ENCODE peak calls at places on chromosomes 6 and 20, in nine cellular contexts. One of them, this sample, is unnamed.

GRCh38 chr6:72955666-72956065 is 269.6 kb downstream of the KHDC1L start:
- DNase-seq in astrocyte of the spinal cord: no peak
- DNase-seq in stomach: no peak
- DNase-seq in AG09309: no peak
- DNase-seq in psoas muscle: no peak
- DNase-seq in HFF-Myc: no peak
- DNase-seq in foreskin fibroblast: no peak
- DNase-seq in fibroblast of mammary gland: no peak
- DNase-seq in heart left ventricle: no peak
- DNase-seq in this sample: no peak

GRCh38 chr6:159075506-159076100 is 30.8 kb upstream of the TAGAP start:
- DNase-seq in stomach: no peak
- DNase-seq in heart left ventricle: peak
- DNase-seq in HFF-Myc: no peak
- DNase-seq in foreskin fibroblast: no peak
- DNase-seq in fibroblast of mammary gland: peak
- DNase-seq in AG09309: no peak
- DNase-seq in psoas muscle: no peak
- DNase-seq in astrocyte of the spinal cord: peak
- DNase-seq in this sample: no peak

GRCh38 chr6:134602123-134602522 is 284.2 kb upstream of the SGK1 start:
- DNase-seq in foreskin fibroblast: no peak
- DNase-seq in psoas muscle: no peak
- DNase-seq in stomach: no peak
- DNase-seq in AG09309: no peak
- DNase-seq in heart left ventricle: no peak
- DNase-seq in fibroblast of mammary gland: no peak
- DNase-seq in astrocyte of the spinal cord: no peak
- DNase-seq in HFF-Myc: no peak
- DNase-seq in this sample: peak

GRCh38 chr6:30912746-30913520 is 1.1 kb upstream of the VARS2 start:
- DNase-seq in fibroblast of mammary gland: no peak
- DNase-seq in astrocyte of the spinal cord: no peak
- DNase-seq in stomach: no peak
- DNase-seq in heart left ventricle: no peak
- DNase-seq in AG09309: no peak
- DNase-seq in psoas muscle: no peak
- DNase-seq in foreskin fibroblast: no peak
- DNase-seq in HFF-Myc: no peak
- DNase-seq in this sample: no peak

GRCh38 chr20:15475483-15475882 is 1097.8 kb downstream of the KIF16B start:
- DNase-seq in foreskin fibroblast: peak
- DNase-seq in astrocyte of the spinal cord: no peak
- DNase-seq in stomach: peak
- DNase-seq in psoas muscle: peak
- DNase-seq in HFF-Myc: no peak
- DNase-seq in fibroblast of mammary gland: no peak
- DNase-seq in AG09309: no peak
- DNase-seq in heart left ventricle: peak
- DNase-seq in this sample: peak

GRCh38 chr20:32538526-32538918 is 46.6 kb downstream of the NOL4L start:
- DNase-seq in AG09309: no peak
- DNase-seq in foreskin fibroblast: peak
- DNase-seq in heart left ventricle: no peak
- DNase-seq in stomach: no peak
- DNase-seq in astrocyte of the spinal cord: no peak
- DNase-seq in fibroblast of mammary gland: no peak
- DNase-seq in psoas muscle: no peak
- DNase-seq in HFF-Myc: no peak
- DNase-seq in this sample: no peak

GRCh38 chr6:156807028-156807427 is 29.9 kb downstream of the ARID1B start:
- DNase-seq in stomach: no peak
- DNase-seq in astrocyte of the spinal cord: no peak
- DNase-seq in heart left ventricle: no peak
- DNase-seq in psoas muscle: no peak
- DNase-seq in fibroblast of mammary gland: no peak
- DNase-seq in HFF-Myc: no peak
- DNase-seq in foreskin fibroblast: no peak
- DNase-seq in AG09309: no peak
- DNase-seq in this sample: no peak

GRCh38 chr6:12595161-12595792 is 121.3 kb upstream of the PHACTR1 start:
- DNase-seq in fibroblast of mammary gland: peak
- DNase-seq in foreskin fibroblast: peak
- DNase-seq in stomach: no peak
- DNase-seq in HFF-Myc: peak
- DNase-seq in psoas muscle: no peak
- DNase-seq in astrocyte of the spinal cord: no peak
- DNase-seq in heart left ventricle: no peak
- DNase-seq in AG09309: no peak
- DNase-seq in this sample: peak

GRCh38 chr6:56359201-56359899 is 112.0 kb upstream of the COL21A1 start:
- DNase-seq in heart left ventricle: peak
- DNase-seq in psoas muscle: no peak
- DNase-seq in astrocyte of the spinal cord: peak
- DNase-seq in AG09309: no peak
- DNase-seq in HFF-Myc: no peak
- DNase-seq in foreskin fibroblast: peak
- DNase-seq in fibroblast of mammary gland: peak
- DNase-seq in stomach: peak
- DNase-seq in this sample: peak

GRCh38 chr20:50572922-50573777 is 63.0 kb downstream of the PTPN1 start:
- DNase-seq in psoas muscle: peak
- DNase-seq in fibroblast of mammary gland: peak
- DNase-seq in AG09309: peak
- DNase-seq in foreskin fibroblast: peak
- DNase-seq in HFF-Myc: no peak
- DNase-seq in stomach: no peak
- DNase-seq in heart left ventricle: peak
- DNase-seq in astrocyte of the spinal cord: peak
- DNase-seq in this sample: no peak

GRCh38 chr20:10568032-10568431 is 105.8 kb downstream of the JAG1 start:
- DNase-seq in fibroblast of mammary gland: no peak
- DNase-seq in psoas muscle: no peak
- DNase-seq in AG09309: no peak
- DNase-seq in heart left ventricle: no peak
- DNase-seq in astrocyte of the spinal cord: no peak
- DNase-seq in HFF-Myc: no peak
- DNase-seq in stomach: no peak
- DNase-seq in foreskin fibroblast: no peak
- DNase-seq in this sample: no peak

GRCh38 chr20:53934421-53935352 is 135.7 kb downstream of the BCAS1 start:
- DNase-seq in foreskin fibroblast: peak
- DNase-seq in stomach: no peak
- DNase-seq in heart left ventricle: peak
- DNase-seq in AG09309: peak
- DNase-seq in fibroblast of mammary gland: peak
- DNase-seq in psoas muscle: no peak
- DNase-seq in HFF-Myc: no peak
- DNase-seq in astrocyte of the spinal cord: peak
- DNase-seq in this sample: peak

GRCh38 chr6:52359403-52359802 is 2.5 kb upstream of the PAQR8 start:
- DNase-seq in stomach: no peak
- DNase-seq in psoas muscle: no peak
- DNase-seq in fibroblast of mammary gland: no peak
- DNase-seq in astrocyte of the spinal cord: no peak
- DNase-seq in HFF-Myc: no peak
- DNase-seq in AG09309: no peak
- DNase-seq in foreskin fibroblast: no peak
- DNase-seq in heart left ventricle: no peak
- DNase-seq in this sample: no peak

GRCh38 chr6:144467921-144468320 is 182.8 kb downstream of the UTRN start:
- DNase-seq in astrocyte of the spinal cord: no peak
- DNase-seq in HFF-Myc: no peak
- DNase-seq in AG09309: no peak
- DNase-seq in heart left ventricle: no peak
- DNase-seq in foreskin fibroblast: no peak
- DNase-seq in fibroblast of mammary gland: no peak
- DNase-seq in stomach: no peak
- DNase-seq in psoas muscle: no peak
- DNase-seq in this sample: no peak

GRCh38 chr6:150987855-150988484 is 122.5 kb downstream of the MTHFD1L start:
- DNase-seq in HFF-Myc: no peak
- DNase-seq in heart left ventricle: no peak
- DNase-seq in stomach: no peak
- DNase-seq in astrocyte of the spinal cord: no peak
- DNase-seq in psoas muscle: no peak
- DNase-seq in fibroblast of mammary gland: no peak
- DNase-seq in foreskin fibroblast: no peak
- DNase-seq in AG09309: no peak
- DNase-seq in this sample: no peak

GRCh38 chr6:36762123-36762522 is 64.5 kb downstream of the RAB44 start:
- DNase-seq in stomach: no peak
- DNase-seq in foreskin fibroblast: no peak
- DNase-seq in psoas muscle: no peak
- DNase-seq in heart left ventricle: no peak
- DNase-seq in AG09309: no peak
- DNase-seq in fibroblast of mammary gland: no peak
- DNase-seq in HFF-Myc: no peak
- DNase-seq in astrocyte of the spinal cord: no peak
- DNase-seq in this sample: no peak

GRCh38 chr6:142857609-142858195 is 87.3 kb downstream of the HIVEP2 start:
- DNase-seq in foreskin fibroblast: no peak
- DNase-seq in heart left ventricle: no peak
- DNase-seq in HFF-Myc: no peak
- DNase-seq in AG09309: no peak
- DNase-seq in psoas muscle: no peak
- DNase-seq in stomach: no peak
- DNase-seq in astrocyte of the spinal cord: no peak
- DNase-seq in fibroblast of mammary gland: no peak
- DNase-seq in this sample: no peak

GRCh38 chr6:116572162-116572561 is 858 bp downstream of the RWDD1 start:
- DNase-seq in fibroblast of mammary gland: peak
- DNase-seq in HFF-Myc: no peak
- DNase-seq in heart left ventricle: peak
- DNase-seq in astrocyte of the spinal cord: peak
- DNase-seq in psoas muscle: peak
- DNase-seq in foreskin fibroblast: peak
- DNase-seq in AG09309: no peak
- DNase-seq in stomach: peak
- DNase-seq in this sample: peak

GRCh38 chr6:90053614-90054013 is 159.3 kb downstream of the GJA10 start:
- DNase-seq in psoas muscle: no peak
- DNase-seq in AG09309: no peak
- DNase-seq in stomach: no peak
- DNase-seq in HFF-Myc: no peak
- DNase-seq in astrocyte of the spinal cord: no peak
- DNase-seq in heart left ventricle: no peak
- DNase-seq in foreskin fibroblast: no peak
- DNase-seq in fibroblast of mammary gland: no peak
- DNase-seq in this sample: no peak

GRCh38 chr6:141403103-141403502 is 729.6 kb upstream of the GJE1 start:
- DNase-seq in astrocyte of the spinal cord: no peak
- DNase-seq in stomach: no peak
- DNase-seq in AG09309: no peak
- DNase-seq in psoas muscle: no peak
- DNase-seq in HFF-Myc: no peak
- DNase-seq in fibroblast of mammary gland: no peak
- DNase-seq in heart left ventricle: no peak
- DNase-seq in foreskin fibroblast: peak
- DNase-seq in this sample: no peak

DNA sequence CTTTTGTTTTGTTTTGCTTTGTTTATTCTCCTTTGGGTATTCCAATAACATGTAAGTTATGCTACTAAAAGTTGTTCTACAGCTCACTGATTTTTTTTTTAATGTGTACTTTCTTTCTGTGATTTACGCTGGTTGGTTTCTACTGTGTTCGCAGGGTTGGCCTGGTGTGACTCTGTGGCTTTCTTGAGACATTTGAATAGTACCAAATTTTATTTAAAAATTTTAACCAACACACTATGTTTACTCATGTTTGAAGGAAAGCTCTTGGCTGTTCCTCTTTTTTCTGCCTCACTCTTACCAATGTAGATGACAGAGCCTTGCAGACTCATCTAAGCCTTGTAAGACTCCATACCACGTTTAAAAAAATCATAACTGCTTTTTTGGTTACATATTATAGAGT is 1784.9 kb upstream of the DEFB115 start:
- DNase-seq in psoas muscle: no peak
- DNase-seq in astrocyte of the spinal cord: no peak
- DNase-seq in heart left ventricle: no peak
- DNase-seq in stomach: no peak
- DNase-seq in foreskin fibroblast: no peak
- DNase-seq in AG09309: no peak
- DNase-seq in HFF-Myc: no peak
- DNase-seq in fibroblast of mammary gland: no peak
- DNase-seq in this sample: no peak
- TF ChIP-seq CTCF in psoas muscle: no peak
- TF ChIP-seq CTCF in astrocyte of the spinal cord: no peak
- TF ChIP-seq CTCF in heart left ventricle: no peak
- TF ChIP-seq CTCF in stomach: no peak
- TF ChIP-seq CTCF in foreskin fibroblast: no peak
- TF ChIP-seq CTCF in AG09309: no peak
- TF ChIP-seq CTCF in HFF-Myc: no peak
- TF ChIP-seq CTCF in fibroblast of mammary gland: no peak
- TF ChIP-seq CTCF in this sample: no peak

GRCh38 chr6:79733388-79733787 is 102.3 kb downstream of the SH3BGRL2 start:
- DNase-seq in HFF-Myc: no peak
- DNase-seq in astrocyte of the spinal cord: no peak
- DNase-seq in heart left ventricle: no peak
- DNase-seq in stomach: no peak
- DNase-seq in AG09309: no peak
- DNase-seq in fibroblast of mammary gland: peak
- DNase-seq in foreskin fibroblast: peak
- DNase-seq in psoas muscle: no peak
- DNase-seq in this sample: no peak
- H3K4me3 ChIP-seq in HFF-Myc: no peak
- H3K4me3 ChIP-seq in astrocyte of the spinal cord: no peak
- H3K4me3 ChIP-seq in heart left ventricle: no peak
- H3K4me3 ChIP-seq in stomach: no peak
- H3K4me3 ChIP-seq in AG09309: no peak
- H3K4me3 ChIP-seq in fibroblast of mammary gland: no peak
- H3K4me3 ChIP-seq in foreskin fibroblast: no peak
- H3K4me3 ChIP-seq in psoas muscle: no peak
- H3K4me3 ChIP-seq in this sample: no peak

GRCh38 chr20:37758332-37758731 is 64.5 kb downstream of the CTNNBL1 start:
- DNase-seq in heart left ventricle: no peak
- DNase-seq in AG09309: no peak
- DNase-seq in foreskin fibroblast: no peak
- DNase-seq in stomach: no peak
- DNase-seq in astrocyte of the spinal cord: no peak
- DNase-seq in psoas muscle: no peak
- DNase-seq in fibroblast of mammary gland: no peak
- DNase-seq in HFF-Myc: no peak
- DNase-seq in this sample: no peak
- TF ChIP-seq CTCF in heart left ventricle: no peak
- TF ChIP-seq CTCF in AG09309: no peak
- TF ChIP-seq CTCF in foreskin fibroblast: no peak
- TF ChIP-seq CTCF in stomach: no peak
- TF ChIP-seq CTCF in astrocyte of the spinal cord: peak
- TF ChIP-seq CTCF in psoas muscle: no peak
- TF ChIP-seq CTCF in fibroblast of mammary gland: no peak
- TF ChIP-seq CTCF in HFF-Myc: peak
- TF ChIP-seq CTCF in this sample: peak

DNA sequence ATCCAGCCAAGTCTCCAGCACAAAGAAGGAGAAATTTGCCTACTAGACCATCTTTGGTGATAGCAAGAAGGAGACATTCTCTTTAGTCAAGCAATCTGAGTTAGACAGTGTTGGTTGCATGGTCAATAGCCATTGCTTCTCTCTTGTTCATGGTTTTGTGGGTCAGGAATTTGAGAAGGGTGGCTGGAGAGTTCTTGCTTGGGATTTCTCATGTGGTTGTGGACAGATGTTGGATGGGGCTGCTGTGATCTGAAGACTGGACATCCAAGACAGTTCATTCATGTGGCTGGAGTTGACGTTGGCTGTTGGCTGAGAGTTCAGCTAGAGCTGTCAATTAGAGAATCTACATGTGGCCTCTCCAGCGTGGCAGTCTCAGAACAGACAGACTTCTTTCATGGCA is 322.3 kb upstream of the PRDM1 start:
- DNase-seq in stomach: no peak
- DNase-seq in psoas muscle: no peak
- DNase-seq in heart left ventricle: no peak
- DNase-seq in fibroblast of mammary gland: no peak
- DNase-seq in astrocyte of the spinal cord: no peak
- DNase-seq in HFF-Myc: no peak
- DNase-seq in foreskin fibroblast: no peak
- DNase-seq in AG09309: no peak
- DNase-seq in this sample: no peak
- H3K4me3 ChIP-seq in stomach: no peak
- H3K4me3 ChIP-seq in psoas muscle: no peak
- H3K4me3 ChIP-seq in heart left ventricle: no peak
- H3K4me3 ChIP-seq in fibroblast of mammary gland: no peak
- H3K4me3 ChIP-seq in astrocyte of the spinal cord: no peak
- H3K4me3 ChIP-seq in HFF-Myc: no peak
- H3K4me3 ChIP-seq in foreskin fibroblast: no peak
- H3K4me3 ChIP-seq in AG09309: no peak
- H3K4me3 ChIP-seq in this sample: no peak